ENCODE peak calls at places on chromosomes 6 and 20, in six cellular contexts. K, N, Y, Q, R and M are unnamed samples.

GRCh38 chr20:50670126-50670862 is 21.0 kb downstream of the RIPOR3 start:
- DNase-seq in Y (no peak), R (no peak), N (no peak), K (no peak), Q (no peak), M (no peak)

GRCh38 chr6:135114355-135115145 is 59.9 kb upstream of the HBS1L start:
- DNase-seq in N (no peak), K (no peak), Y (no peak), Q (no peak), R (no peak), M (no peak)

GRCh38 chr6:35258336-35258735 is 1.2 kb upstream of the ZNF76 start:
- DNase-seq in R (no peak), N (no peak), Y (no peak), K (no peak), Q (no peak), M (no peak)

GRCh38 chr6:35687658-35688604 is 784 bp downstream of the FKBP5 start:
- DNase-seq in Q (peak), Y (peak), K (peak), R (peak), N (peak), M (peak)

GRCh38 chr6:106147476-106147875 is 61.3 kb downstream of the PRDM1 start:
- DNase-seq in R (no peak), K (no peak), N (no peak), Q (no peak), Y (no peak), M (no peak)

GRCh38 chr6:127367023-127367375 is 23.6 kb upstream of the ECHDC1 start:
- DNase-seq in N (no peak), Y (no peak), Q (peak), R (no peak), K (no peak), M (no peak)

GRCh38 chr6:34451192-34451591 is 14.7 kb upstream of the PACSIN1 start:
- DNase-seq in Q (no peak), K (no peak), R (no peak), Y (no peak), N (no peak), M (no peak)

GRCh38 chr20:29876911-29877285 is 1380.6 kb upstream of the DEFB115 start:
- DNase-seq in R (no peak), K (no peak), N (peak), Q (no peak), Y (no peak), M (no peak)

GRCh38 chr6:33276864-33277662 is at the start of gene B3GALT4:
- DNase-seq in Y (peak), K (peak), N (peak), R (peak), Q (peak), M (peak)

GRCh38 chr20:11302436-11302835 is 615.3 kb upstream of the BTBD3 start:
- DNase-seq in R (no peak), Q (peak), K (no peak), Y (no peak), N (no peak), M (no peak)

GRCh38 chr6:44224978-44225330 is 1.6 kb downstream of the SLC29A1 start:
- DNase-seq in N (no peak), Q (no peak), R (no peak), Y (no peak), K (no peak), M (no peak)

GRCh38 chr6:44222486-44222986 is 859 bp upstream of the SLC29A1 start:
- DNase-seq in R (no peak), N (no peak), K (no peak), Y (no peak), Q (no peak), M (no peak)

GRCh38 chr6:44222987-44223470 is 366 bp upstream of the SLC29A1 start:
- DNase-seq in N (no peak), K (no peak), R (no peak), Q (no peak), Y (no peak), M (no peak)

GRCh38 chr6:44224154-44224977 is 971 bp downstream of the SLC29A1 start:
- DNase-seq in Y (no peak), N (peak), R (no peak), Q (no peak), K (no peak), M (no peak)

GRCh38 chr6:44223471-44224153 is at the start of gene SLC29A1:
- DNase-seq in K (peak), Y (no peak), R (peak), N (peak), Q (peak), M (peak)
- TF ChIP-seq CTCF in K (peak), Y (no peak), R (no peak), N (no peak), Q (no peak), M (no peak)

DNA sequence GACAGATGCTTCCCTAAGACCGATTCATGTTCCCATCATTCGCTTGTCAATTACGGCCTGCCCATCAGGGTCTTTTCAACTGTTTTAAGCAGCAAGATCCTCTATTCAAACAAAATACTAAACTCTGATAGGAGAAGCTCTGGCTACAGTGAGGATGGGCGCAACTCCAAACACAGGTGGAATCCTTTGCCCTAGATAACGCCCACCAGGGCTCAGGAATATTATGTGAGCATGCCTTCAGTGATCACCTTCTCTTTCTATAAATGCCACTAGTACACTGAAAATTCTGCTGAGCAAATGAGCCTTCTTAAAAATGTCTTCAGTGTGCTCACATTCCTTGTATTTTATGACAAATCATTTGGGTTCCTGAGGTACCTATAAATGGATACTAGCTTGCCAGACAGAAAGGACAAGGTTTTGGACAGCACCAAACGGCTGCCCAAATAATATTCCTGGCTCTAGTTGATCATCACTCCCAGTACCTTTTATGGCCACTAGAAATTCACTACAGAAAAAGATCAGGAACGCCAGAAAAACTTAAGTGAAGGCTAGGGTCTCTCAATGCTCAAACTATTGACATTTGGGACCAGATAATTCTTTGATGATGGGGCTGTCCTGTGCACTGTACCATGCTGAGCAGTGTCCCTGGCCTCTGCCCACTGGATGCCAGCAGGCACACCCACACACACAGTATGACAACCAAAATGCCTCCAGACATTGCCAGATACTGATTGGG is 13.1 kb downstream of the ZNF217 start:
- DNase-seq in Q (no peak), N (no peak), R (peak), Y (no peak), K (no peak), M (no peak)
- TF ChIP-seq CTCF in Q (no peak), N (no peak), R (no peak), Y (no peak), K (peak), M (no peak)

GRCh38 chr6:116278853-116279231 is 888 bp downstream of the TSPYL1 start:
- DNase-seq in Q (peak), R (no peak), K (no peak), Y (no peak), N (peak), M (no peak)

GRCh38 chr6:116280161-116280959 is 630 bp upstream of the TSPYL1 start:
- DNase-seq in Y (no peak), R (no peak), Q (peak), N (no peak), K (no peak), M (no peak)

GRCh38 chr6:116278478-116278822 is 1.3 kb downstream of the TSPYL1 start:
- DNase-seq in R (no peak), K (no peak), Y (no peak), N (peak), Q (no peak), M (no peak)

GRCh38 chr6:116280960-116281316 is 1.2 kb upstream of the TSPYL1 start:
- DNase-seq in Y (no peak), K (no peak), N (no peak), Q (no peak), R (no peak), M (no peak)

DNA sequence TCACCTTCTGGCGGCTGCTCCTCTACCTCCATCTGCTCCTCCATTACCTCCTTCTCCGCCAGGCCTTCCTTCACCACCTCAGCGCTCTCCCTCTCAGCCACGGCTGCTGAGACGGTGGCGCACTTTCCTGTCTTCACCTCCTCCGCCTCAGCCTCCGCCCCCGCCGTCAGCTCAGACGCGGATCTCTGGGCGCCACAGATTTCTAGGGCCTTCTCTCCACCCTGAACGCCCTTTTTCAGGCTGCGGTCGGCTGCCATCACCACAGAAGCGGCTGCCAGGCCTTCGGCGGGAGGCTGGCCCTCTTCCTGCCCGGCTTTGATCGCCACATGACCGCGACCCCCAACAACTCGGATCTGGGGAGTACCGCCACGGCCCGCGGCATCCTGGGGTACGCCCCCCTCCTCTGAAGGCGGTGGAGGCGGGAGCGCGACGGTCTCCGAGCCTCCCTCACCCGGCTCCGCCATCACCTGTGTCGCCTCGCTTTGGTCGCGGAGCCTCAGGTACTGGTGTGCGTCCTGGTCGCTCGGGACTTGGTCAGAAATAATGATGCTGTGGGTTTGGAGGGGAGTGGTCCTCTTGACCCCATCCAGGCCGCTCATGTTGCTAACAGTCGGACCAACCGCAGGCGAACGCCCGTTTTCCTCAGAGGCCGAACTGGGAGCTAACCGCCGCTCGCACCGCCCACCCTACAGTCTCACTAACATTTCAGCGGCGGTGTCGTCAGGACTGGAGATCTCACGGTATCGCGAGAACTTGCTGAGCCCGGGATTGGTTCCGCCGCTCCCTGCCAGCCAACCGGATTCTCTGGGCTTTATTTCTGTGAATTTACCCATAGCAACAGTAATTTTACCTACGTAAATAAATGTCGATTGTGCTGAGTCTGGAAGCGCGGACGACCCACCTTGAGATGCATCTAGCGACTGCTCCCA is at the start of gene TSPYL1:
- DNase-seq in K (peak), R (peak), Y (peak), N (peak), Q (peak), M (peak)
- TF ChIP-seq CTCF in K (no peak), R (no peak), Y (no peak), N (no peak), Q (no peak), M (no peak)

DNA sequence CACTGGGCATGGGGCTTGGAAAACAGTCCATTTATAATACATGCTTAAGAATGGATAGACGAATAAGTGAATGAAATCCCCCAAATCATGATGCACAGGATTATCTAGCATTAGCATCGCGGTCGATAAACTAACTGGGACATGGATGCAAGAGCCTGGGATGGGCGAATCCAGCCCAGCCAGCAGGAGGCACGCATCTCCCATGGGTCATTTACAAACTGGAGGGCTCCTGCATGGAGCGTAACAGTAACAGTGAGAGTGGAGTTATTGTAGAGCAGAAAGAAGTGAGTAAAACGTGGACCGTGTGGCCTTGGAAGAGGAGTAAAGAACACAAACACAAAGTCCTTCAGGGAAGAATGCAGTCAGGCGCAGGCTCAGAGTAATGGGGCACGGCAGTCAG is 136.5 kb downstream of the AGPAT4 start:
- DNase-seq in Y (no peak), R (no peak), K (no peak), N (no peak), Q (no peak), M (no peak)
- TF ChIP-seq CTCF in Y (no peak), R (no peak), K (no peak), N (no peak), Q (peak), M (no peak)